ENCODE peak calls at places on chromosomes 4 and X, in five cellular contexts. J is lower lobe of right lung, D is heart right ventricle, W is neural progenitor cell, T is psoas muscle. P is an unnamed sample.

GRCh38 chr4:57071340-57071739 is 38.8 kb downstream of the IGFBP7 start:
- DNase-seq in W (no peak), T (peak), D (no peak), J (no peak), P (no peak)

GRCh38 chrX:27555514-27555913 is 34.6 kb upstream of the DCAF8L2 start:
- DNase-seq in T (no peak), D (no peak), J (no peak), W (peak), P (no peak)

GRCh38 chr4:145920205-145920604 is 18.4 kb downstream of the ZNF827 start:
- DNase-seq in T (no peak), W (no peak), J (no peak), D (no peak), P (no peak)

GRCh38 chr4:85475631-85476233 is 782 bp downstream of the ARHGAP24 start:
- DNase-seq in D (peak), T (peak), J (peak), W (no peak), P (peak)

GRCh38 chrX:132086717-132087116 is 41.1 kb downstream of the FRMD7 start:
- DNase-seq in D (no peak), T (no peak), W (no peak), J (no peak), P (no peak)

GRCh38 chrX:38273453-38273852 is 52.8 kb upstream of the SRPX start:
- DNase-seq in D (no peak), J (no peak), W (no peak), T (no peak), P (no peak)

GRCh38 chrX:23332101-23332887 is 2.4 kb upstream of the PTCHD1 start:
- DNase-seq in J (no peak), D (no peak), T (no peak), W (peak), P (no peak)

GRCh38 chr4:153940916-153941315 is 152.0 kb upstream of the SFRP2 start:
- DNase-seq in W (peak), T (no peak), J (no peak), D (no peak), P (no peak)

GRCh38 chrX:41014776-41015175 is 70.5 kb upstream of the USP9X start:
- DNase-seq in W (no peak), J (no peak), T (no peak), D (no peak), P (no peak)

GRCh38 chrX:41009816-41010187 is 75.4 kb upstream of the USP9X start:
- DNase-seq in T (no peak), D (no peak), W (no peak), J (no peak), P (no peak)

GRCh38 chrX:41005445-41005992 is 79.7 kb upstream of the USP9X start:
- DNase-seq in J (no peak), T (no peak), D (no peak), W (no peak), P (no peak)

DNA sequence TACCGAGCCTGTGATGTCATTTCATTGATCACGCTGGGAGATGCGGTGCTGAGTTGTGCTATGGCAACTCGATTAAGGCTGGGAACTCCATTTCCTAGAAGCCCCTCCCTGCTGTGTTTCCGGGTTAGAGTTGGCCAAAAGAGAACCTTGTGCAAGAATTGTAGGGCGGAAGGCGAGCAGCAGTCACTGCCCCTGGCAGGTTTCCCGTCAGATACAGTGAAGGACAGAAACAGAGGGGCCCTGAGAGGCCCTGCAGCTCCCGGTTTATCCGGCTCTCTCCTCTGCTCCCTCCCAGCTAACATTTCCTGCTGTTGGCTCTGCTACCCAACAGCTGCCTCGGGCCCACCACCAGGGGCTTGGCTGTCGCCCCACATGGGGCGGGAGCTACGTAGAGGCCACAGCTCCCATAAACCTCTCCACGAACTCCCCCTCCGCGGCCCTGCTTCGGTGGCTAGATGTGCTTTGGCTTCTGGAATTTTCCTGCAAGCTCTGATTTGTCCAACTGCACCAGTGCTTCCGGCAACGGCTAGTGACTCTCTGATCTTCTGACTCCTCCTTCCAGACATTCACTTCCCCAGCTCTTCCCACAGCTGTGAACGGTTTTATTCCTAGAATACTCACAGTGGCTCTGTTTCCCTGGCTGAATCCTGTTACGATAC is 74.9 kb upstream of the USP9X start:
- DNase-seq in D (peak), J (peak), T (peak), W (peak), P (peak)
- H3K27ac ChIP-seq in D (peak), J (peak), T (peak), W (no peak), P (peak)

GRCh38 chr4:3601992-3602391 is 69.8 kb upstream of the LRPAP1 start:
- DNase-seq in J (no peak), D (no peak), T (no peak), W (no peak), P (no peak)

GRCh38 chr4:3605491-3605890 is 73.3 kb upstream of the LRPAP1 start:
- DNase-seq in J (no peak), T (no peak), W (no peak), D (no peak), P (no peak)

GRCh38 chr4:3598695-3599227 is 66.5 kb upstream of the LRPAP1 start:
- DNase-seq in W (no peak), T (no peak), D (no peak), J (no peak), P (no peak)

DNA sequence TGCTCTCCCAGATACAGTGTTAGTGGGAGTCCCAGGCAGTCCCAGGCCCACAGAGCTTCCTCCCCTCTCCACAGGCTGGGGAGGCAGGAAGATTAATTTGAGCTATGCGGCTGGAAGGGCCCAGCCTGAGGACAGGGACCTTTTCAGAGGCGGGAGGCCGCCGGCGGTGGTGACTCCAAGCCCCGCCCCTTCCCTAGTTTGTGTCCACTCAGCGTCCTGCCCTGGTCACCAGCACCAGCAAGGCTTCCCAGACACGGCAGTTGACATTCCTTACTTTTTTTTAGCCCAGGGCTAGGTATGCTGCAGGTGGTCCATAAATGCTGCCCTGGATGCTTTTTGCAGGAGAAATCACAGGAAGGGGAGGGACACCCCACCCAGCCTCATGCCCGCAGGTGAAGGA is 67.7 kb upstream of the LRPAP1 start:
- DNase-seq in T (no peak), W (peak), J (no peak), D (no peak), P (no peak)
- H3K27ac ChIP-seq in T (no peak), W (no peak), J (no peak), D (no peak), P (no peak)

DNA sequence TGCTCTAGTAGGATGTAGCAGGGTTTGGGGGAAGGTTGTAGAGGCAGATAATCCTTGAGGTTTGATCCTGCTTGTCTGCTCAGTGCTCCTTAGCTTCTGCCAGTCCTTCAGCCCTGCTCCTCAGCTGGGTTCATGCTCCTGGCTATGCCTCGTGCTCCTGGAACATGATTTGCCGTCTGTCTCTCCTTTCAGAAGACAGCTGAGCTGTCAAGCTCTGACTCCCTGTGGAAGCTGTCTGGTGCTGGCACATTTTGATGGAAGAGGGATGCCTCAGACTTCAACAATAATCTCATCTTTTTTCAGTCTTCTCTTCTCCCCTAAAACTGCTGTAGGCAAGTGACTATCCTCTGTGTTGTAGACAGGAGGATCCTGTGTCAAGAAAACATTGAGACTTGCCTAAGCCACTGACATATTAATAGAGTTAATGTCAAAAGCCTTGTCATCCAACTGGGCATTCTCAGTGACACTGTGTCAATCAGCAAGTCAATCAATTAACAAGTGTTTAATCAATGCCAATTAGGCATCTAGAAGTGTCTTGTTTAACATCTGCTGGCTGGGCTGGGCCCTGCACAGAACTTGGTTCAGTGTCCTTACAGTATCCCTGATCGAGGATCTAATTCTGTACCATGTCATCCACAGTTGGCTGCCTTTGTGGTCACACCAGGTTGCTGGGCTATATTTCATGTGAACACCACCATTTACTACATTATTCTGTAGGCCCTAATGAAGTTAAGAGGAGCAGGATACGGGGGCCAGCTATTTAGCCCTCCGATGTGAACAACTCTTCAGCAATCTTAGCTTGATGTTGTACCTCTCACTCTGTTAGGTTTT is 96.7 kb downstream of the SYNPO2 start:
- DNase-seq in T (peak), J (no peak), D (no peak), W (no peak), P (no peak)
- H3K27ac ChIP-seq in T (peak), J (no peak), D (peak), W (no peak), P (no peak)

GRCh38 chr4:119025916-119026661 is 109.5 kb upstream of the MYOZ2 start:
- DNase-seq in W (no peak), J (no peak), T (no peak), D (no peak), P (no peak)
- H3K27ac ChIP-seq in W (no peak), J (peak), T (peak), D (peak), P (peak)

DNA sequence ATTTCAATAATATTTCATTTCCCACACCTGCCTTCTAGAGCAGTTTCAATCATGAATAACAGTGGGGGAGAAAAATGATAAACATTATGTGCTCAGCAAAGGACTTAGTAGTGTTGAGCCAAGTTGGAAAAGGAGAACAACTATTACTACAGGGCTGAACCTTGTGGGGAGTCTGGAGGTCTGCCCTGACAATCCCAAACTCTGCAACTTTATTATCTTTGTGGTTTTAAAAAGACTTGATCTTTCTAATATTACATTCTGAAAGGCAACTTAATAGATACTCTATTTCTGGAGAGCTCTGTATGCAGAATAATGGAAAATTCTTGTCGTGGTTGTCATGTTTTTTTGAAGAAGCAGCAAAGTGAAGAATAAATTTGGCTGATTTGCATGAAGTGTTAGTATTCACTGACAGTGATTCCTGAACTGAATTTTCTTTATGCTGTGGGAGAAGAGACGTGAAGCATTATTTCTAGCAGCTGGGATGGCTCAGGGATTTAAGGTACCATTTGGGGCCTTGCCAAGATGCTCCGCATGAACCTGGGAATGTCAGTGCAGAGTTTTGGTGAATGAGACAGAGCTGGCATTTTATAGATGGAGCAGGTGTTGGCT is 116.2 kb downstream of the SPCS3 start:
- DNase-seq in J (no peak), D (no peak), W (no peak), T (no peak), P (no peak)
- H3K27ac ChIP-seq in J (no peak), D (no peak), W (no peak), T (no peak), P (no peak)

GRCh38 chrX:13270360-13270759 is 49.5 kb downstream of the ATXN3L start:
- DNase-seq in D (no peak), T (no peak), W (no peak), J (no peak), P (no peak)
- H3K27ac ChIP-seq in D (no peak), T (no peak), W (no peak), J (no peak), P (no peak)

P was measured in colonic mucosa.